ENCODE peak calls at places on chromosomes 12 and 14, in eight cellular contexts. A is ACHN; J is adrenal gland; T is ELR; O is stimulated activated CD4-positive, alpha-beta T cell treated with anti-CD3 and anti-CD28 coated beads, TNF-alpha, amount 100 ng/mL, for 4 hours; G is body of pancreas; E is M059J; I is tibial nerve. L is an unnamed sample.

GRCh38 chr14:100525615-100526014 is 61.6 kb downstream of the BEGAIN start:
- DNase-seq in A (no peak), J (no peak), T (no peak), O (no peak), G (no peak), E (no peak), I (no peak), L (no peak)

GRCh38 chr12:52946797-52947547 is 1.9 kb upstream of the KRT18 start:
- DNase-seq in A (no peak), J (peak; percentile 29), T (peak; percentile 47), O (no peak), G (no peak), E (peak; percentile 61), I (no peak), L (no peak)

GRCh38 chr12:122834921-122835692 is at the start of gene HIP1R:
- DNase-seq in A (peak; percentile 55), J (no peak), T (peak; percentile 45), O (peak; percentile 59), G (peak; percentile 62), E (peak; percentile 14), I (no peak), L (peak; percentile 74)

GRCh38 chr12:60689137-60689536 is 1093.3 kb downstream of the SLC16A7 start:
- DNase-seq in A (peak; percentile 29), J (no peak), T (no peak), O (no peak), G (no peak), E (no peak), I (no peak), L (no peak)

GRCh38 chr12:25187781-25188180 is 7.2 kb downstream of the DNAI7 start:
- DNase-seq in A (peak; percentile 98), J (no peak), T (peak; percentile 89), O (no peak), G (no peak), E (peak; percentile 94), I (no peak), L (no peak)

GRCh38 chr12:91021076-91021475 is 16.3 kb upstream of the EPYC start:
- DNase-seq in A (no peak), J (no peak), T (no peak), O (no peak), G (no peak), E (no peak), I (no peak), L (no peak)

GRCh38 chr14:81219821-81220487 is 805 bp downstream of the GTF2A1 start:
- DNase-seq in A (peak; percentile 19), J (peak; percentile 23), T (peak; percentile 48), O (peak; percentile 24), G (peak; percentile 53), E (peak; percentile 29), I (no peak), L (peak; percentile 57)

GRCh38 chr12:76029982-76030377 is 1.6 kb downstream of the PHLDA1 start:
- DNase-seq in A (peak; percentile 57), J (no peak), T (peak; percentile 59), O (no peak), G (no peak), E (peak; percentile 67), I (no peak), L (peak; percentile 29)

GRCh38 chr12:123075591-123076171 is 75.2 kb downstream of the PITPNM2 start:
- DNase-seq in A (no peak), J (no peak), T (peak; percentile 40), O (peak; percentile 42), G (no peak), E (peak; percentile 53), I (peak; percentile 27), L (no peak)

GRCh38 chr12:108193922-108194321 is 64.8 kb downstream of the WSCD2 start:
- DNase-seq in A (peak; percentile 52), J (no peak), T (peak; percentile 47), O (no peak), G (peak; percentile 38), E (peak; percentile 12), I (peak; percentile 21), L (no peak)

GRCh38 chr12:89185889-89186288 is 166.4 kb downstream of the DUSP6 start:
- DNase-seq in A (no peak), J (no peak), T (peak; percentile 5), O (no peak), G (no peak), E (no peak), I (no peak), L (no peak)

GRCh38 chr12:24407884-24408283 is 458.4 kb upstream of the SOX5 start:
- DNase-seq in A (no peak), J (no peak), T (no peak), O (no peak), G (no peak), E (no peak), I (no peak), L (no peak)

GRCh38 chr14:63388766-63389431 is 70.2 kb upstream of the GPHB5 start:
- DNase-seq in A (peak; percentile 59), J (peak; percentile 56), T (peak; percentile 66), O (peak; percentile 15), G (peak; percentile 68), E (peak; percentile 44), I (peak; percentile 60), L (peak; percentile 17)

GRCh38 chr12:93602897-93603668 is 30.6 kb downstream of the SOCS2 start:
- DNase-seq in A (no peak), J (no peak), T (no peak), O (no peak), G (no peak), E (peak; percentile 29), I (no peak), L (no peak)

GRCh38 chr12:122067966-122068365 is 10.6 kb upstream of the MLXIP start:
- DNase-seq in A (no peak), J (peak; percentile 62), T (peak; percentile 8), O (no peak), G (no peak), E (peak; percentile 78), I (peak; percentile 51), L (peak; percentile 51)

GRCh38 chr12:67879937-67880336 is 109.3 kb upstream of the IFNG-AS1 start:
- DNase-seq in A (no peak), J (no peak), T (no peak), O (no peak), G (no peak), E (no peak), I (no peak), L (no peak)

GRCh38 chr14:106586098-106586704 is 1059.8 kb downstream of the TMEM121 start:
- DNase-seq in A (peak; percentile 25), J (no peak), T (no peak), O (peak; percentile 42), G (peak; percentile 30), E (no peak), I (peak; percentile 7), L (peak; percentile 60)

GRCh38 chr12:123076604-123077297 is 74.1 kb downstream of the PITPNM2 start:
- DNase-seq in A (no peak), J (no peak), T (peak; percentile 39), O (no peak), G (no peak), E (peak; percentile 43), I (no peak), L (no peak)

L was measured in activated B cell treated with CpG ODN at 0.5 μM for 24 hours.